ENCODE peak calls at places on chromosomes 16 and 17, in ten cellular contexts. One of them, this sample, is unnamed.

GRCh38 chr16:74844041-74844826 is 69.6 kb upstream of the FA2H start:
- DNase-seq in PC-9: no peak
- DNase-seq in CD8-positive, alpha-beta T cell: no peak
- DNase-seq in esophagus squamous epithelium: no peak
- DNase-seq in psoas muscle: no peak
- DNase-seq in naive thymus-derived CD4-positive, alpha-beta T cell: no peak
- DNase-seq in breast epithelium: no peak
- DNase-seq in AG04450: no peak
- DNase-seq in HCT116: no peak
- DNase-seq in left ventricle myocardium inferior: no peak
- DNase-seq in this sample: no peak

GRCh38 chr17:81825841-81826471 is 7.1 kb downstream of the MCRIP1 start:
- DNase-seq in psoas muscle: no peak
- DNase-seq in esophagus squamous epithelium: no peak
- DNase-seq in left ventricle myocardium inferior: no peak
- DNase-seq in PC-9: no peak
- DNase-seq in breast epithelium: no peak
- DNase-seq in CD8-positive, alpha-beta T cell: no peak
- DNase-seq in naive thymus-derived CD4-positive, alpha-beta T cell: no peak
- DNase-seq in HCT116: no peak
- DNase-seq in AG04450: no peak
- DNase-seq in this sample: no peak

GRCh38 chr17:173064-173911 is 8.2 kb downstream of the DOC2B start:
- DNase-seq in breast epithelium: no peak
- DNase-seq in HCT116: no peak
- DNase-seq in psoas muscle: no peak
- DNase-seq in left ventricle myocardium inferior: no peak
- DNase-seq in CD8-positive, alpha-beta T cell: no peak
- DNase-seq in naive thymus-derived CD4-positive, alpha-beta T cell: no peak
- DNase-seq in AG04450: no peak
- DNase-seq in esophagus squamous epithelium: no peak
- DNase-seq in PC-9: no peak
- DNase-seq in this sample: no peak

GRCh38 chr16:89000207-89000959 is 23.4 kb upstream of the CBFA2T3 start:
- DNase-seq in PC-9: no peak
- DNase-seq in AG04450: no peak
- DNase-seq in breast epithelium: no peak
- DNase-seq in left ventricle myocardium inferior: no peak
- DNase-seq in CD8-positive, alpha-beta T cell: no peak
- DNase-seq in esophagus squamous epithelium: no peak
- DNase-seq in psoas muscle: peak
- DNase-seq in HCT116: no peak
- DNase-seq in naive thymus-derived CD4-positive, alpha-beta T cell: no peak
- DNase-seq in this sample: no peak

GRCh38 chr16:50035468-50035992 is 10.5 kb downstream of the CNEP1R1 start:
- DNase-seq in naive thymus-derived CD4-positive, alpha-beta T cell: no peak
- DNase-seq in CD8-positive, alpha-beta T cell: no peak
- DNase-seq in AG04450: no peak
- DNase-seq in psoas muscle: no peak
- DNase-seq in left ventricle myocardium inferior: no peak
- DNase-seq in esophagus squamous epithelium: no peak
- DNase-seq in HCT116: no peak
- DNase-seq in PC-9: no peak
- DNase-seq in breast epithelium: no peak
- DNase-seq in this sample: no peak

GRCh38 chr16:83955218-83956130 is 2.4 kb downstream of the OSGIN1 start:
- DNase-seq in naive thymus-derived CD4-positive, alpha-beta T cell: no peak
- DNase-seq in HCT116: no peak
- DNase-seq in CD8-positive, alpha-beta T cell: no peak
- DNase-seq in left ventricle myocardium inferior: peak
- DNase-seq in AG04450: no peak
- DNase-seq in breast epithelium: no peak
- DNase-seq in psoas muscle: no peak
- DNase-seq in esophagus squamous epithelium: no peak
- DNase-seq in PC-9: no peak
- DNase-seq in this sample: no peak

GRCh38 chr16:57999366-57999970 is 1.0 kb downstream of the ZNF319 start:
- DNase-seq in naive thymus-derived CD4-positive, alpha-beta T cell: peak
- DNase-seq in esophagus squamous epithelium: no peak
- DNase-seq in CD8-positive, alpha-beta T cell: peak
- DNase-seq in PC-9: no peak
- DNase-seq in left ventricle myocardium inferior: no peak
- DNase-seq in AG04450: no peak
- DNase-seq in psoas muscle: no peak
- DNase-seq in HCT116: no peak
- DNase-seq in breast epithelium: no peak
- DNase-seq in this sample: no peak

GRCh38 chr16:65658339-65659275 is 536.7 kb upstream of the CDH11 start:
- DNase-seq in naive thymus-derived CD4-positive, alpha-beta T cell: no peak
- DNase-seq in HCT116: no peak
- DNase-seq in esophagus squamous epithelium: no peak
- DNase-seq in CD8-positive, alpha-beta T cell: no peak
- DNase-seq in PC-9: no peak
- DNase-seq in AG04450: peak
- DNase-seq in psoas muscle: no peak
- DNase-seq in breast epithelium: no peak
- DNase-seq in left ventricle myocardium inferior: no peak
- DNase-seq in this sample: no peak

GRCh38 chr16:14303654-14304394 is 232.7 kb downstream of the MRTFB start:
- DNase-seq in PC-9: no peak
- DNase-seq in CD8-positive, alpha-beta T cell: no peak
- DNase-seq in AG04450: no peak
- DNase-seq in breast epithelium: no peak
- DNase-seq in esophagus squamous epithelium: no peak
- DNase-seq in naive thymus-derived CD4-positive, alpha-beta T cell: no peak
- DNase-seq in psoas muscle: peak
- DNase-seq in left ventricle myocardium inferior: no peak
- DNase-seq in HCT116: no peak
- DNase-seq in this sample: no peak

GRCh38 chr17:58315281-58315711 is 13.3 kb downstream of the TSPOAP1 start:
- DNase-seq in HCT116: no peak
- DNase-seq in left ventricle myocardium inferior: no peak
- DNase-seq in AG04450: no peak
- DNase-seq in naive thymus-derived CD4-positive, alpha-beta T cell: no peak
- DNase-seq in PC-9: peak
- DNase-seq in CD8-positive, alpha-beta T cell: no peak
- DNase-seq in breast epithelium: no peak
- DNase-seq in psoas muscle: no peak
- DNase-seq in esophagus squamous epithelium: no peak
- DNase-seq in this sample: no peak

GRCh38 chr16:2749936-2750335 is 2.5 kb upstream of the SRRM2 start:
- DNase-seq in esophagus squamous epithelium: no peak
- DNase-seq in HCT116: no peak
- DNase-seq in CD8-positive, alpha-beta T cell: no peak
- DNase-seq in psoas muscle: no peak
- DNase-seq in AG04450: no peak
- DNase-seq in breast epithelium: no peak
- DNase-seq in PC-9: no peak
- DNase-seq in naive thymus-derived CD4-positive, alpha-beta T cell: no peak
- DNase-seq in left ventricle myocardium inferior: no peak
- DNase-seq in this sample: no peak

GRCh38 chr17:40450175-40450574 is 6.9 kb downstream of the IGFBP4 start:
- DNase-seq in PC-9: no peak
- DNase-seq in psoas muscle: no peak
- DNase-seq in HCT116: peak
- DNase-seq in naive thymus-derived CD4-positive, alpha-beta T cell: no peak
- DNase-seq in AG04450: no peak
- DNase-seq in esophagus squamous epithelium: no peak
- DNase-seq in breast epithelium: no peak
- DNase-seq in left ventricle myocardium inferior: no peak
- DNase-seq in CD8-positive, alpha-beta T cell: peak
- DNase-seq in this sample: no peak

GRCh38 chr16:26019406-26019805 is 327.6 kb downstream of the HS3ST4 start:
- DNase-seq in PC-9: no peak
- DNase-seq in HCT116: no peak
- DNase-seq in psoas muscle: no peak
- DNase-seq in AG04450: no peak
- DNase-seq in breast epithelium: no peak
- DNase-seq in left ventricle myocardium inferior: no peak
- DNase-seq in esophagus squamous epithelium: no peak
- DNase-seq in CD8-positive, alpha-beta T cell: no peak
- DNase-seq in naive thymus-derived CD4-positive, alpha-beta T cell: no peak
- DNase-seq in this sample: no peak

GRCh38 chr17:42118126-42118510 is 3.0 kb downstream of the KAT2A start:
- DNase-seq in naive thymus-derived CD4-positive, alpha-beta T cell: no peak
- DNase-seq in left ventricle myocardium inferior: no peak
- DNase-seq in CD8-positive, alpha-beta T cell: no peak
- DNase-seq in esophagus squamous epithelium: no peak
- DNase-seq in psoas muscle: no peak
- DNase-seq in breast epithelium: no peak
- DNase-seq in AG04450: no peak
- DNase-seq in PC-9: no peak
- DNase-seq in HCT116: no peak
- DNase-seq in this sample: no peak

GRCh38 chr16:11328172-11329079 is 16.8 kb upstream of the RMI2 start:
- DNase-seq in PC-9: peak
- DNase-seq in HCT116: peak
- DNase-seq in breast epithelium: no peak
- DNase-seq in naive thymus-derived CD4-positive, alpha-beta T cell: peak
- DNase-seq in CD8-positive, alpha-beta T cell: peak
- DNase-seq in psoas muscle: peak
- DNase-seq in AG04450: peak
- DNase-seq in esophagus squamous epithelium: peak
- DNase-seq in left ventricle myocardium inferior: peak
- DNase-seq in this sample: peak

GRCh38 chr16:48277158-48277557 is 29.8 kb upstream of the ABCC11 start:
- DNase-seq in CD8-positive, alpha-beta T cell: no peak
- DNase-seq in psoas muscle: no peak
- DNase-seq in esophagus squamous epithelium: no peak
- DNase-seq in AG04450: no peak
- DNase-seq in breast epithelium: peak
- DNase-seq in naive thymus-derived CD4-positive, alpha-beta T cell: no peak
- DNase-seq in PC-9: no peak
- DNase-seq in left ventricle myocardium inferior: no peak
- DNase-seq in HCT116: no peak
- DNase-seq in this sample: no peak

GRCh38 chr16:49461517-49461951 is 87.9 kb downstream of the C16orf78 start:
- DNase-seq in left ventricle myocardium inferior: no peak
- DNase-seq in PC-9: no peak
- DNase-seq in esophagus squamous epithelium: no peak
- DNase-seq in HCT116: no peak
- DNase-seq in CD8-positive, alpha-beta T cell: peak
- DNase-seq in naive thymus-derived CD4-positive, alpha-beta T cell: no peak
- DNase-seq in AG04450: no peak
- DNase-seq in breast epithelium: no peak
- DNase-seq in psoas muscle: peak
- DNase-seq in this sample: peak

GRCh38 chr17:40329981-40330794 is 21.2 kb downstream of the RARA start:
- DNase-seq in psoas muscle: peak
- DNase-seq in breast epithelium: peak
- DNase-seq in left ventricle myocardium inferior: peak
- DNase-seq in naive thymus-derived CD4-positive, alpha-beta T cell: no peak
- DNase-seq in AG04450: no peak
- DNase-seq in CD8-positive, alpha-beta T cell: no peak
- DNase-seq in esophagus squamous epithelium: no peak
- DNase-seq in PC-9: peak
- DNase-seq in HCT116: no peak
- DNase-seq in this sample: no peak

GRCh38 chr16:22372882-22373661 is 1.3 kb downstream of the CDR2 start:
- DNase-seq in AG04450: no peak
- DNase-seq in CD8-positive, alpha-beta T cell: no peak
- DNase-seq in naive thymus-derived CD4-positive, alpha-beta T cell: no peak
- DNase-seq in HCT116: no peak
- DNase-seq in PC-9: no peak
- DNase-seq in breast epithelium: no peak
- DNase-seq in psoas muscle: no peak
- DNase-seq in esophagus squamous epithelium: no peak
- DNase-seq in left ventricle myocardium inferior: no peak
- DNase-seq in this sample: no peak

GRCh38 chr17:47693667-47694017 is 319 bp upstream of the TBKBP1 start:
- DNase-seq in breast epithelium: no peak
- DNase-seq in CD8-positive, alpha-beta T cell: no peak
- DNase-seq in PC-9: no peak
- DNase-seq in left ventricle myocardium inferior: no peak
- DNase-seq in psoas muscle: no peak
- DNase-seq in AG04450: no peak
- DNase-seq in naive thymus-derived CD4-positive, alpha-beta T cell: no peak
- DNase-seq in esophagus squamous epithelium: no peak
- DNase-seq in HCT116: no peak
- DNase-seq in this sample: no peak
- H3K27ac ChIP-seq in breast epithelium: peak
- H3K27ac ChIP-seq in CD8-positive, alpha-beta T cell: peak
- H3K27ac ChIP-seq in PC-9: no peak
- H3K27ac ChIP-seq in left ventricle myocardium inferior: peak
- H3K27ac ChIP-seq in psoas muscle: peak
- H3K27ac ChIP-seq in AG04450: no peak
- H3K27ac ChIP-seq in naive thymus-derived CD4-positive, alpha-beta T cell: peak
- H3K27ac ChIP-seq in esophagus squamous epithelium: peak
- H3K27ac ChIP-seq in HCT116: peak
- H3K27ac ChIP-seq in this sample: peak

DNA sequence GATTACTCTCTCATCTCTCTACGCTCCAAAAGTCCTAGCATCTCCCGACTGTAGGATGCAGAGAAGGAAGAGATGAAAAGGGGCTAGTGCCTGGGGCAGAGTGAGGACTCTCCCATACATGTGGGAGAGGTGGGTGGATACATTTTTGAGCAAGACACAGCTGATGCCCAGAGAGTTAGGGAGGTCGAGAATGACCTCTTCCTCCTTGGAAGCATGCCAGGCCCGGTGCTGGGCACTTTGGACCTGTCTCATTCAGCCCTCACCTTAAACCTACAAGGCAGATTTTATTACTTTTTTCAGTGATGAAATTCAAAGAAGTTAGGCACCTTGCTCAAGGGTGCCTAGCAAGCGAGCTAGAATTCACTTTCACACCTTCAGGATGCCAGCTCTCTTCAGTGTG is 38.2 kb downstream of the WSCD1 start:
- DNase-seq in breast epithelium: no peak
- DNase-seq in PC-9: no peak
- DNase-seq in left ventricle myocardium inferior: no peak
- DNase-seq in psoas muscle: no peak
- DNase-seq in AG04450: no peak
- DNase-seq in CD8-positive, alpha-beta T cell: no peak
- DNase-seq in HCT116: no peak
- DNase-seq in esophagus squamous epithelium: no peak
- DNase-seq in naive thymus-derived CD4-positive, alpha-beta T cell: no peak
- DNase-seq in this sample: no peak
- H3K27ac ChIP-seq in breast epithelium: no peak
- H3K27ac ChIP-seq in PC-9: no peak
- H3K27ac ChIP-seq in left ventricle myocardium inferior: no peak
- H3K27ac ChIP-seq in psoas muscle: no peak
- H3K27ac ChIP-seq in AG04450: no peak
- H3K27ac ChIP-seq in CD8-positive, alpha-beta T cell: no peak
- H3K27ac ChIP-seq in HCT116: no peak
- H3K27ac ChIP-seq in esophagus squamous epithelium: no peak
- H3K27ac ChIP-seq in naive thymus-derived CD4-positive, alpha-beta T cell: no peak
- H3K27ac ChIP-seq in this sample: no peak

GRCh38 chr17:74520790-74521480 is 10.3 kb downstream of the CD300LB start:
- DNase-seq in HCT116: no peak
- DNase-seq in esophagus squamous epithelium: no peak
- DNase-seq in PC-9: no peak
- DNase-seq in AG04450: no peak
- DNase-seq in CD8-positive, alpha-beta T cell: no peak
- DNase-seq in psoas muscle: no peak
- DNase-seq in left ventricle myocardium inferior: no peak
- DNase-seq in breast epithelium: peak
- DNase-seq in naive thymus-derived CD4-positive, alpha-beta T cell: no peak
- DNase-seq in this sample: peak
- H3K27ac ChIP-seq in HCT116: no peak
- H3K27ac ChIP-seq in esophagus squamous epithelium: peak
- H3K27ac ChIP-seq in PC-9: no peak
- H3K27ac ChIP-seq in AG04450: no peak
- H3K27ac ChIP-seq in CD8-positive, alpha-beta T cell: no peak
- H3K27ac ChIP-seq in psoas muscle: no peak
- H3K27ac ChIP-seq in left ventricle myocardium inferior: peak
- H3K27ac ChIP-seq in breast epithelium: peak
- H3K27ac ChIP-seq in naive thymus-derived CD4-positive, alpha-beta T cell: no peak
- H3K27ac ChIP-seq in this sample: peak

GRCh38 chr17:55237826-55238196 is 26.9 kb upstream of the HLF start:
- DNase-seq in PC-9: no peak
- DNase-seq in psoas muscle: no peak
- DNase-seq in AG04450: no peak
- DNase-seq in left ventricle myocardium inferior: no peak
- DNase-seq in naive thymus-derived CD4-positive, alpha-beta T cell: no peak
- DNase-seq in CD8-positive, alpha-beta T cell: no peak
- DNase-seq in esophagus squamous epithelium: no peak
- DNase-seq in breast epithelium: no peak
- DNase-seq in HCT116: no peak
- DNase-seq in this sample: no peak
- H3K27ac ChIP-seq in PC-9: no peak
- H3K27ac ChIP-seq in psoas muscle: peak
- H3K27ac ChIP-seq in AG04450: no peak
- H3K27ac ChIP-seq in left ventricle myocardium inferior: peak
- H3K27ac ChIP-seq in naive thymus-derived CD4-positive, alpha-beta T cell: peak
- H3K27ac ChIP-seq in CD8-positive, alpha-beta T cell: peak
- H3K27ac ChIP-seq in esophagus squamous epithelium: peak
- H3K27ac ChIP-seq in breast epithelium: peak
- H3K27ac ChIP-seq in HCT116: peak
- H3K27ac ChIP-seq in this sample: peak